ENCODE peak calls at places on chromosomes 4 and X, in six cellular contexts. U, C, A, I, T and Z are unnamed samples.

GRCh38 chrX:17737707-17738001 is 361 bp downstream of the SCML1 start:
- DNase-seq in A (no peak), U (no peak), C (no peak), T (no peak), I (no peak), Z (no peak)

GRCh38 chr4:82268050-82268825 is 105.6 kb downstream of the HNRNPD start:
- DNase-seq in U (peak; percentile 52), T (peak; percentile 40), C (peak; percentile 55), I (no peak), A (peak; percentile 83), Z (peak; percentile 40)

GRCh38 chr4:6308890-6309643 is 39.4 kb downstream of the WFS1 start:
- DNase-seq in A (no peak), T (no peak), C (no peak), I (no peak), U (peak; percentile 71), Z (peak; percentile 64)

GRCh38 chr4:16122784-16123183 is 39.0 kb upstream of the PROM1 start:
- DNase-seq in I (no peak), A (peak; percentile 15), U (no peak), C (no peak), T (no peak), Z (no peak)

GRCh38 chr4:61896717-61897116 is 696.6 kb downstream of the ADGRL3 start:
- DNase-seq in C (no peak), I (no peak), T (no peak), A (no peak), U (no peak), Z (no peak)

GRCh38 chrX:47643926-47644325 is 6.4 kb downstream of the ELK1 start:
- DNase-seq in I (no peak), A (peak; percentile 60), T (no peak), U (no peak), C (no peak), Z (no peak)

GRCh38 chrX:43958529-43958928 is 14.7 kb downstream of the NDP start:
- DNase-seq in T (peak; percentile 29), U (no peak), C (peak; percentile 36), I (no peak), A (peak; percentile 80), Z (peak; percentile 27)

GRCh38 chr4:15675363-15675762 is 6.3 kb upstream of the FAM200B start:
- DNase-seq in U (no peak), A (no peak), C (no peak), T (no peak), I (no peak), Z (no peak)

GRCh38 chr4:55318135-55318534 is 27.9 kb upstream of the SRD5A3 start:
- DNase-seq in C (no peak), I (no peak), T (no peak), U (no peak), A (no peak), Z (no peak)

GRCh38 chr4:155964016-155964891 is 10.6 kb upstream of the CTSO start:
- DNase-seq in I (no peak), C (no peak), U (no peak), A (no peak), T (no peak), Z (no peak)

GRCh38 chr4:126715067-126715466 is 917.7 kb upstream of the INTU start:
- DNase-seq in T (no peak), A (no peak), U (peak; percentile 17), I (no peak), C (no peak), Z (no peak)

GRCh38 chr4:186149872-186150271 is 41.5 kb upstream of the CYP4V2 start:
- DNase-seq in C (peak; percentile 46), U (no peak), T (peak; percentile 76), I (peak; percentile 83), A (peak; percentile 37), Z (peak; percentile 62)

GRCh38 chrX:47562615-47563243 is 1.7 kb downstream of the ARAF start:
- DNase-seq in A (peak; percentile 66), I (peak; percentile 59), T (no peak), U (no peak), C (peak; percentile 41), Z (peak; percentile 28)

GRCh38 chrX:40012039-40012799 is 85.5 kb downstream of the BCOR start:
- DNase-seq in U (no peak), C (peak; percentile 47), T (peak; percentile 38), A (peak; percentile 70), I (peak; percentile 69), Z (peak; percentile 9)

GRCh38 chr4:98556451-98556850 is 102.0 kb downstream of the TSPAN5 start:
- DNase-seq in U (no peak), T (no peak), A (no peak), C (no peak), I (no peak), Z (no peak)

GRCh38 chr4:77308843-77309242 is 151.8 kb downstream of the CCNG2 start:
- DNase-seq in U (no peak), T (no peak), A (peak; percentile 43), I (no peak), C (peak; percentile 2), Z (no peak)

GRCh38 chr4:183287309-183287659 is 32.8 kb downstream of the CLDN22 start:
- DNase-seq in T (no peak), U (no peak), C (no peak), A (no peak), I (no peak), Z (no peak)

GRCh38 chrX:20452487-20452886 is 185.8 kb upstream of the RPS6KA3 start:
- DNase-seq in T (no peak), I (no peak), U (no peak), A (no peak), C (no peak), Z (no peak)

GRCh38 chrX:40108959-40109287 is 11.2 kb upstream of the BCOR start:
- DNase-seq in I (peak; percentile 86), C (peak; percentile 78), A (peak; percentile 78), U (peak; percentile 27), T (peak; percentile 81), Z (peak; percentile 30)

GRCh38 chr4:154807042-154807630 is 26.1 kb downstream of the RBM46 start:
- DNase-seq in T (no peak), A (peak; percentile 39), C (no peak), U (no peak), I (no peak), Z (no peak)

GRCh38 chr4:52312722-52313121 is 261.6 kb downstream of the SPATA18 start:
- DNase-seq in I (no peak), A (no peak), T (no peak), U (no peak), C (no peak), Z (no peak)

DNA sequence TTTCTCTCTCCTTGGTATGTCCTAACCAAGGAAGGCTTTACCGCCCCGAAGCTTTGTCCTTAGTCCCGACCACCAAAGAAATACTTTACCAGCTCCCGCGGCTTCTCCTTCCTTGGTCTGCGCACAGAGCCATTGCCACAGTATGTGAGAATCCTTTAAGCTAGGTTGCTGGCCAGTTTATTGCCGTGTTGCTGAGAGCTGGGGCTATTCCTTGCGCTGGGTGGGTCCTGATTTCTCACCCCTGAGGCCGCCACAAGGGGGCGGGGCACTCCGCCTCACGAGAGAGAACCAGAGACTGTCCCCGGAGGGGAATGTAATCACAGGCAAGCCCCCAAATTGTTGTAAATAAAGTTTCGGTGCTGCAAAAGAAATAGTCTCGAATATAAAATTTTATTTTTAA is 331.0 kb upstream of the PCDH10 start:
- DNase-seq in C (no peak), I (no peak), T (no peak), U (peak; percentile 78), A (peak; percentile 2), Z (peak; percentile 16)
- TF ChIP-seq CTCF in C (no peak), I (no peak), T (no peak), U (peak; percentile 57), A (peak; percentile 21), Z (peak; percentile 36)

GRCh38 chrX:130108647-130109428 is 1.5 kb downstream of the ELF4 start:
- DNase-seq in C (peak; percentile 67), I (no peak), A (peak; percentile 82), U (peak; percentile 14), T (peak; percentile 19), Z (no peak)
- TF ChIP-seq CTCF in C (no peak), I (no peak), A (no peak), U (no peak), T (no peak), Z (no peak)

DNA sequence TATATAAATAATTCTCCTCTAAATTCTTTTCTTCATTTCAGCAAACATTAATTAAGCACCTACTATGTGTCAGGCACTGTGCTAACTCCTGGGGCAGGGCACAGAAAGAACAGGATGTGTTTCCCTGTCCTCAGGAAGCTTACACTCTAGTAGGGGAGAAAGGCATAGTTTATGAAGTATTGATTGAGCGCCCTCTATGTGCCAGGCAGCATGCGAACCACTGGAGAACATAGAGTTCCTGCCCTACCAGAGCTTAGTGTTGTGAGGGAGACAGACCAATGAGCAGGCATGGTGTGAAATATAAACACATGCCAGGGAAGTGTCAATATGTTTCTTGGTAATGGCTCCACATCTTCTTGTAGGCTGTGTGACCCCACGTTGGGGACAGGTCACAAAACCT is 3.7 kb downstream of the ADGRG4 start:
- DNase-seq in U (no peak), C (no peak), T (no peak), I (no peak), A (peak; percentile 11), Z (no peak)
- TF ChIP-seq CTCF in U (no peak), C (no peak), T (no peak), I (no peak), A (peak; percentile 11), Z (no peak)

DNA sequence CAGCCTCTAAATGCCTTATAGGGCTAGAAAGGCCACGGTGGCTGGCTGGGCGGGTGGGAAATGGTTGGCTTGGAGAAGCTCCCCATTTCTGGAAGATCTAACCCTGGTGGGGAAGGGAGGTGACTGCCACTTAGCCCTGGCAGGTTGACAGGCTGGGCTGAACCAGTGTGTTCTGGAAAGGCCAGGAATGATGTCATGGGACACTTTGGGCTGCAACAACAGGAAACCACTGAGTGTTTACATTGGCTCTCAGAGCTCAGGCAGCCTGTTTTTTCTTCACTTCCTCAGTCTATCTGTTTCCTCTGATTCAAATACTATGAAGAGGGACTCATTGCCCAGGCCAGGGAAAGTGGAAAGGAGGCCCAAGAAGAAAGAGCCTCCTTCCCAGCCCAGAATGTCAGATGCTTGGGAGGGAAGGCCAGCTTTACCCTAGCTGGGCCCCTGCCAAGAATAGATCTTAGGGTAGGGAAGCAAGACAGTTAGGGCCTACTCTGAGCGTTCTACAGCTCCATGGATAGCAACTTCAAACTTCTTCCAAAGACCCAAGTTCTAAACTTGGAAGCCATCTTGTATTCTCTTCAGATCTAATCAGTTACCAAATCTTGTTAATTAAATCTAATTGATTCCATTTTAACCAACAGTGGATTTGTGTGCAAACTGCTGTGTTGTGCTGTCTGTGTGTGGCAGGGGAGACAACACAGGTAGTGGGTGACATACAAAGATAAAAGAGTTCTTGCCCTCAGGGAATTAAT is 65.7 kb upstream of the MSN start:
- DNase-seq in I (peak; percentile 83), T (peak; percentile 89), U (no peak), C (peak; percentile 74), A (peak; percentile 65), Z (peak; percentile 47)
- TF ChIP-seq CTCF in I (no peak), T (no peak), U (no peak), C (no peak), A (no peak), Z (no peak)

DNA sequence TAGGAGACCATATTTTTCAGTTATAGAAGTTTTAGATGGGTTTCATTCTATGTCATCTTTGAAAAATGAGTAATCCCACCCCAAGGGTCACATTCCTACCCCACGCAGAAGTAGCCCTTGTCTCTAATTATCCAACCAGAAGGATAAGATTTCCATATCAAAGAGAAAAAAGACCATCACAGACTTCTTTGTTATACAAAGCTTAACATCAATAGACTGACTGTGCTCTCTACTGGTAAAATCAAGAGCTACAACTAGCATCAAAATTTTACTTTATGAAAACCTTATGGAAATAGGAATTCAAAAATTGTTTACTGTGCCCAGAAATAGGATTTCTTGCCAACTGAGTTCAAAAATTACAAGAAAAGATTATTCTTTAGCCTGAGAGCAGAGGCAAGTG is 24.9 kb downstream of the TNMD start:
- DNase-seq in U (no peak), T (no peak), C (no peak), I (no peak), A (no peak), Z (no peak)
- TF ChIP-seq CTCF in U (no peak), T (no peak), C (no peak), I (no peak), A (no peak), Z (no peak)